ENCODE peak calls at places on chromosomes 6 and 20, in nine cellular contexts. A, K, I, W, C, J, H, L and D are unnamed samples.

GRCh38 chr6:165834613-165835259 is 171.7 kb upstream of the PDE10A start:
- DNase-seq in K (no peak), C (no peak), A (no peak), W (peak), J (no peak), L (no peak), I (peak), H (peak), D (no peak)

GRCh38 chr6:73064261-73064660 is 161.0 kb downstream of the KHDC1L start:
- DNase-seq in A (no peak), W (no peak), L (no peak), K (no peak), I (no peak), J (no peak), H (no peak), C (no peak), D (no peak)

GRCh38 chr20:33445881-33446615 is 2.5 kb upstream of the SNTA1 start:
- DNase-seq in A (no peak), W (no peak), L (no peak), I (no peak), K (no peak), H (no peak), J (no peak), C (no peak), D (no peak)

GRCh38 chr6:131164506-131164905 is 29.2 kb downstream of the AKAP7 start:
- DNase-seq in H (no peak), A (peak), I (no peak), C (no peak), K (no peak), L (no peak), J (no peak), W (no peak), D (no peak)

GRCh38 chr6:126811307-126811706 is 307.2 kb upstream of the RSPO3 start:
- DNase-seq in K (no peak), I (no peak), W (no peak), C (no peak), H (no peak), L (no peak), A (peak), J (no peak), D (no peak)

GRCh38 chr20:24993337-24994185 is 1.0 kb upstream of the APMAP start:
- DNase-seq in W (no peak), L (no peak), C (no peak), J (no peak), A (peak), K (no peak), I (no peak), H (peak), D (no peak)

GRCh38 chr6:41712651-41713103 is 22.7 kb downstream of the TFEB start:
- DNase-seq in I (peak), J (no peak), L (peak), C (no peak), K (no peak), W (peak), A (peak), H (peak), D (no peak)

GRCh38 chr6:46828939-46829338 is 35.8 kb downstream of the MEP1A start:
- DNase-seq in A (no peak), J (no peak), W (no peak), C (no peak), L (no peak), K (no peak), I (no peak), H (peak), D (no peak)

GRCh38 chr6:140061422-140062041 is 687.1 kb upstream of the CITED2 start:
- DNase-seq in I (no peak), A (no peak), J (no peak), C (no peak), L (no peak), K (no peak), H (no peak), W (no peak), D (no peak)

GRCh38 chr6:169293196-169293595 is 39.5 kb upstream of the THBS2 start:
- DNase-seq in H (no peak), A (no peak), I (no peak), L (no peak), W (no peak), C (no peak), J (no peak), K (no peak), D (no peak)

GRCh38 chr20:38728911-38729642 is 4.8 kb downstream of the SLC32A1 start:
- DNase-seq in K (no peak), A (no peak), J (no peak), L (no peak), I (no peak), C (no peak), H (no peak), W (no peak), D (no peak)

GRCh38 chr6:49001856-49002255 is 461.2 kb downstream of the MMUT start:
- DNase-seq in K (no peak), L (no peak), C (no peak), W (no peak), A (peak), H (peak), J (no peak), I (no peak), D (no peak)

GRCh38 chr20:58743076-58743566 is 50.5 kb downstream of the NPEPL1 start:
- DNase-seq in I (no peak), J (no peak), C (no peak), H (no peak), L (no peak), A (no peak), W (no peak), K (no peak), D (no peak)

GRCh38 chr20:23370274-23370673 is 8.3 kb downstream of the GZF1 start:
- DNase-seq in L (no peak), W (no peak), K (no peak), H (no peak), A (no peak), C (no peak), J (no peak), I (no peak), D (no peak)

GRCh38 chr6:110658621-110659211 is 156.6 kb downstream of the CDK19 start:
- DNase-seq in K (no peak), H (no peak), I (no peak), A (no peak), L (no peak), W (no peak), C (no peak), J (no peak), D (no peak)

GRCh38 chr6:157305676-157306653 is 17.4 kb downstream of the TMEM242 start:
- DNase-seq in A (no peak), K (no peak), W (no peak), C (no peak), I (no peak), J (no peak), L (no peak), H (no peak), D (no peak)

GRCh38 chr6:157300436-157300835 is 22.9 kb downstream of the TMEM242 start:
- DNase-seq in L (no peak), A (no peak), H (no peak), C (no peak), J (no peak), K (no peak), I (no peak), W (no peak), D (no peak)

GRCh38 chr6:157307661-157308060 is 15.7 kb downstream of the TMEM242 start:
- DNase-seq in H (no peak), K (no peak), W (no peak), I (no peak), J (no peak), C (no peak), A (no peak), L (no peak), D (no peak)

GRCh38 chr6:157302761-157303160 is 20.6 kb downstream of the TMEM242 start:
- DNase-seq in J (no peak), H (no peak), W (no peak), I (no peak), C (no peak), A (no peak), K (no peak), L (no peak), D (no peak)

GRCh38 chr6:157304840-157305675 is 18.3 kb downstream of the TMEM242 start:
- DNase-seq in C (no peak), J (no peak), I (no peak), W (no peak), H (no peak), L (peak), K (no peak), A (peak), D (no peak)
- TF ChIP-seq CTCF in C (no peak), J (no peak), I (no peak), W (no peak), H (no peak), L (no peak), K (no peak), A (no peak), D (no peak)

GRCh38 chr6:34066284-34066571 is 79.7 kb downstream of the GRM4 start:
- DNase-seq in J (no peak), A (no peak), L (no peak), H (no peak), W (no peak), I (no peak), K (no peak), C (no peak), D (no peak)

GRCh38 chr6:34068462-34069044 is 77.3 kb downstream of the GRM4 start:
- DNase-seq in A (no peak), L (no peak), C (no peak), H (no peak), I (no peak), K (no peak), J (no peak), W (no peak), D (no peak)

GRCh38 chr6:34067814-34068213 is 78.1 kb downstream of the GRM4 start:
- DNase-seq in A (no peak), J (no peak), K (no peak), C (no peak), H (no peak), L (no peak), I (no peak), W (no peak), D (no peak)

GRCh38 chr6:34065470-34066283 is 80.2 kb downstream of the GRM4 start:
- DNase-seq in K (no peak), C (no peak), W (no peak), A (no peak), J (no peak), I (peak), H (no peak), L (no peak), D (no peak)

GRCh38 chr6:34066772-34067770 is 78.8 kb downstream of the GRM4 start:
- DNase-seq in J (no peak), I (no peak), W (no peak), C (no peak), K (no peak), H (no peak), L (no peak), A (no peak), D (no peak)
- TF ChIP-seq CTCF in J (no peak), I (no peak), W (no peak), C (no peak), K (no peak), H (no peak), L (no peak), A (no peak), D (peak)

GRCh38 chr20:12358006-12358654 is 440.4 kb downstream of the BTBD3 start:
- DNase-seq in J (no peak), I (no peak), L (no peak), C (no peak), A (no peak), H (peak), K (no peak), W (no peak), D (no peak)
- TF ChIP-seq CTCF in J (no peak), I (no peak), L (no peak), C (no peak), A (no peak), H (no peak), K (peak), W (peak), D (no peak)

DNA sequence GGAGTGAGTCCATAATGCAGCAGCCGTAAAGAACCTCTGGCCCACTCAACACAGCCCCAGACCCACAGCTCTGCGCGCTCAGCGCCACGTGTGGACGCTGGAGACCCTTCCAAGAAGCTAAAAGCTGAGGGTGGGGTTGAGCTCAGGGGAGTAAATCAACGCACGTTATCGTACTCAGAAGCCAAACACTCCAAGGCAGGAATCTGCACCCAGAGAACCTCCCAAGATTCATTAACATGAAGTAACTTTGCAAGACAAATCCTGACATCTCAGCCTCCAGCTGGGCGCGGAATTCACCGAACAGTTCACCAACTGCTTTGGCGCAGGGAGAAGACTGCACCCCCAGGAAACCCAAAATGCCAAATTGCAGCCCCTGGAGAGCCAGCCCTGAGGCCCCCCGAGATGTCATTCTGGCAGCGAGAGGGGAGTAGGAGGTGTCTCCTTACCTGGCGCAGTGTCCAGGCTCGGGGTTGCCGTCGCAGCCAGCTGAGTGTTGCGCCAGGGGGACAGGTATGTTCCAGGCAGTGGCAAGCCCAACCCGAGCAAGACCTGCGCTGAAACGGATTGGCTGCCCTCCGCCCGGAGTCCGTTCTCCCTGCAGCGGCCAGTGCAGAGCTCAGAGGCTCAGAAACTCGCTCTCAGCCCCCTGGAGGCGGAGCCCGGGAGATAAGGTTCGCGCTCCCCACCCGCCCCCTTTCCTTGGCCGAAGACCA is at the start of gene COL21A1:
- DNase-seq in C (no peak), I (peak), W (peak), H (no peak), A (peak), K (peak), J (no peak), L (peak), D (no peak)
- TF ChIP-seq CTCF in C (peak), I (no peak), W (peak), H (no peak), A (peak), K (peak), J (peak), L (no peak), D (no peak)